ENCODE peak calls at places on chromosomes 6 and 20, in six cellular contexts. One of them, this sample, is unnamed.
A peak's percentile ranks its signal among the peaks of the same experiment; 100 is the strongest.

GRCh38 chr6:25971187-25971811 is 8.7 kb downstream of the TRIM38 start:
- DNase-seq in left ventricle myocardium superior: no peak
- DNase-seq in GM13976: no peak
- DNase-seq in ACHN: peak; percentile 84
- DNase-seq in activated CD4-positive, alpha-beta T cell treated with anti-CD3 and anti-CD28 coated beads, Interleukin-2, amount 10 ng/mL, durations not matched to agents 7 days and 5 days: no peak
- DNase-seq in KG1: no peak
- DNase-seq in this sample: peak; percentile 77

GRCh38 chr6:48074368-48074767 is 36.6 kb downstream of the PTCHD4 start:
- DNase-seq in left ventricle myocardium superior: no peak
- DNase-seq in GM13976: no peak
- DNase-seq in ACHN: no peak
- DNase-seq in activated CD4-positive, alpha-beta T cell treated with anti-CD3 and anti-CD28 coated beads, Interleukin-2, amount 10 ng/mL, durations not matched to agents 7 days and 5 days: no peak
- DNase-seq in KG1: no peak
- DNase-seq in this sample: no peak

GRCh38 chr6:149917679-149918078 is 5.2 kb downstream of the RAET1G start:
- DNase-seq in left ventricle myocardium superior: no peak
- DNase-seq in GM13976: no peak
- DNase-seq in ACHN: no peak
- DNase-seq in activated CD4-positive, alpha-beta T cell treated with anti-CD3 and anti-CD28 coated beads, Interleukin-2, amount 10 ng/mL, durations not matched to agents 7 days and 5 days: peak; percentile 3
- DNase-seq in KG1: no peak
- DNase-seq in this sample: no peak

GRCh38 chr6:104064876-104065275 is 794.8 kb downstream of the HACE1 start:
- DNase-seq in left ventricle myocardium superior: no peak
- DNase-seq in GM13976: no peak
- DNase-seq in ACHN: no peak
- DNase-seq in activated CD4-positive, alpha-beta T cell treated with anti-CD3 and anti-CD28 coated beads, Interleukin-2, amount 10 ng/mL, durations not matched to agents 7 days and 5 days: no peak
- DNase-seq in KG1: no peak
- DNase-seq in this sample: no peak

GRCh38 chr6:147949981-147950622 is 392.5 kb upstream of the SASH1 start:
- DNase-seq in left ventricle myocardium superior: no peak
- DNase-seq in GM13976: no peak
- DNase-seq in ACHN: no peak
- DNase-seq in activated CD4-positive, alpha-beta T cell treated with anti-CD3 and anti-CD28 coated beads, Interleukin-2, amount 10 ng/mL, durations not matched to agents 7 days and 5 days: no peak
- DNase-seq in KG1: no peak
- DNase-seq in this sample: no peak

GRCh38 chr20:16124911-16125776 is 448.1 kb downstream of the KIF16B start:
- DNase-seq in left ventricle myocardium superior: no peak
- DNase-seq in GM13976: no peak
- DNase-seq in ACHN: no peak
- DNase-seq in activated CD4-positive, alpha-beta T cell treated with anti-CD3 and anti-CD28 coated beads, Interleukin-2, amount 10 ng/mL, durations not matched to agents 7 days and 5 days: no peak
- DNase-seq in KG1: no peak
- DNase-seq in this sample: no peak

GRCh38 chr20:57698191-57698866 is 11.5 kb downstream of the PMEPA1 start:
- DNase-seq in left ventricle myocardium superior: no peak
- DNase-seq in GM13976: no peak
- DNase-seq in ACHN: peak; percentile 96
- DNase-seq in activated CD4-positive, alpha-beta T cell treated with anti-CD3 and anti-CD28 coated beads, Interleukin-2, amount 10 ng/mL, durations not matched to agents 7 days and 5 days: peak; percentile 39
- DNase-seq in KG1: no peak
- DNase-seq in this sample: peak; percentile 100

GRCh38 chr6:46932941-46933340 is 11.2 kb upstream of the ADGRF5 start:
- DNase-seq in left ventricle myocardium superior: no peak
- DNase-seq in GM13976: no peak
- DNase-seq in ACHN: peak; percentile 75
- DNase-seq in activated CD4-positive, alpha-beta T cell treated with anti-CD3 and anti-CD28 coated beads, Interleukin-2, amount 10 ng/mL, durations not matched to agents 7 days and 5 days: no peak
- DNase-seq in KG1: no peak
- DNase-seq in this sample: no peak

GRCh38 chr6:168348186-168348585 is 28.6 kb upstream of the DACT2 start:
- DNase-seq in left ventricle myocardium superior: no peak
- DNase-seq in GM13976: no peak
- DNase-seq in ACHN: no peak
- DNase-seq in activated CD4-positive, alpha-beta T cell treated with anti-CD3 and anti-CD28 coated beads, Interleukin-2, amount 10 ng/mL, durations not matched to agents 7 days and 5 days: no peak
- DNase-seq in KG1: no peak
- DNase-seq in this sample: no peak

GRCh38 chr20:50957276-50957675 is 1.1 kb downstream of the DPM1 start:
- DNase-seq in left ventricle myocardium superior: no peak
- DNase-seq in GM13976: no peak
- DNase-seq in ACHN: no peak
- DNase-seq in activated CD4-positive, alpha-beta T cell treated with anti-CD3 and anti-CD28 coated beads, Interleukin-2, amount 10 ng/mL, durations not matched to agents 7 days and 5 days: no peak
- DNase-seq in KG1: no peak
- DNase-seq in this sample: no peak

GRCh38 chr6:47248446-47248845 is 61.3 kb downstream of the TNFRSF21 start:
- DNase-seq in left ventricle myocardium superior: no peak
- DNase-seq in GM13976: no peak
- DNase-seq in ACHN: no peak
- DNase-seq in activated CD4-positive, alpha-beta T cell treated with anti-CD3 and anti-CD28 coated beads, Interleukin-2, amount 10 ng/mL, durations not matched to agents 7 days and 5 days: no peak
- DNase-seq in KG1: no peak
- DNase-seq in this sample: no peak

GRCh38 chr20:24952376-24953203 is 3.5 kb downstream of the CST7 start:
- DNase-seq in left ventricle myocardium superior: no peak
- DNase-seq in GM13976: peak; percentile 11
- DNase-seq in ACHN: no peak
- DNase-seq in activated CD4-positive, alpha-beta T cell treated with anti-CD3 and anti-CD28 coated beads, Interleukin-2, amount 10 ng/mL, durations not matched to agents 7 days and 5 days: peak; percentile 4
- DNase-seq in KG1: no peak
- DNase-seq in this sample: no peak

GRCh38 chr20:63968928-63969760 is 586 bp downstream of the ZNF512B start:
- DNase-seq in left ventricle myocardium superior: peak; percentile 46
- DNase-seq in GM13976: peak; percentile 55
- DNase-seq in ACHN: no peak
- DNase-seq in activated CD4-positive, alpha-beta T cell treated with anti-CD3 and anti-CD28 coated beads, Interleukin-2, amount 10 ng/mL, durations not matched to agents 7 days and 5 days: peak; percentile 40
- DNase-seq in KG1: no peak
- DNase-seq in this sample: no peak

GRCh38 chr20:11544029-11544678 is 373.5 kb upstream of the BTBD3 start:
- DNase-seq in left ventricle myocardium superior: no peak
- DNase-seq in GM13976: peak; percentile 56
- DNase-seq in ACHN: peak; percentile 77
- DNase-seq in activated CD4-positive, alpha-beta T cell treated with anti-CD3 and anti-CD28 coated beads, Interleukin-2, amount 10 ng/mL, durations not matched to agents 7 days and 5 days: peak; percentile 31
- DNase-seq in KG1: peak; percentile 55
- DNase-seq in this sample: peak; percentile 78

GRCh38 chr6:14682821-14683220 is 563.0 kb upstream of the JARID2 start:
- DNase-seq in left ventricle myocardium superior: no peak
- DNase-seq in GM13976: no peak
- DNase-seq in ACHN: no peak
- DNase-seq in activated CD4-positive, alpha-beta T cell treated with anti-CD3 and anti-CD28 coated beads, Interleukin-2, amount 10 ng/mL, durations not matched to agents 7 days and 5 days: no peak
- DNase-seq in KG1: no peak
- DNase-seq in this sample: peak; percentile 38

GRCh38 chr6:23731609-23732008 is 394.4 kb upstream of the NRSN1 start:
- DNase-seq in left ventricle myocardium superior: no peak
- DNase-seq in GM13976: no peak
- DNase-seq in ACHN: no peak
- DNase-seq in activated CD4-positive, alpha-beta T cell treated with anti-CD3 and anti-CD28 coated beads, Interleukin-2, amount 10 ng/mL, durations not matched to agents 7 days and 5 days: no peak
- DNase-seq in KG1: no peak
- DNase-seq in this sample: no peak

GRCh38 chr6:42278131-42278853 is 60.6 kb upstream of the MRPS10 start:
- DNase-seq in left ventricle myocardium superior: no peak
- DNase-seq in GM13976: no peak
- DNase-seq in ACHN: no peak
- DNase-seq in activated CD4-positive, alpha-beta T cell treated with anti-CD3 and anti-CD28 coated beads, Interleukin-2, amount 10 ng/mL, durations not matched to agents 7 days and 5 days: peak; percentile 29
- DNase-seq in KG1: no peak
- DNase-seq in this sample: peak; percentile 24

GRCh38 chr6:166433096-166433495 is 50.4 kb upstream of the MPC1 start:
- DNase-seq in left ventricle myocardium superior: no peak
- DNase-seq in GM13976: no peak
- DNase-seq in ACHN: no peak
- DNase-seq in activated CD4-positive, alpha-beta T cell treated with anti-CD3 and anti-CD28 coated beads, Interleukin-2, amount 10 ng/mL, durations not matched to agents 7 days and 5 days: no peak
- DNase-seq in KG1: no peak
- DNase-seq in this sample: no peak

GRCh38 chr6:169976301-169977081 is 225.1 kb downstream of the ERMARD start:
- DNase-seq in left ventricle myocardium superior: peak; percentile 24
- DNase-seq in GM13976: no peak
- DNase-seq in ACHN: no peak
- DNase-seq in activated CD4-positive, alpha-beta T cell treated with anti-CD3 and anti-CD28 coated beads, Interleukin-2, amount 10 ng/mL, durations not matched to agents 7 days and 5 days: no peak
- DNase-seq in KG1: no peak
- DNase-seq in this sample: peak; percentile 42

GRCh38 chr6:13953061-13953705 is 28.4 kb downstream of the RNF182 start:
- DNase-seq in left ventricle myocardium superior: no peak
- DNase-seq in GM13976: no peak
- DNase-seq in ACHN: peak; percentile 67
- DNase-seq in activated CD4-positive, alpha-beta T cell treated with anti-CD3 and anti-CD28 coated beads, Interleukin-2, amount 10 ng/mL, durations not matched to agents 7 days and 5 days: no peak
- DNase-seq in KG1: no peak
- DNase-seq in this sample: no peak

GRCh38 chr20:21520702-21521595 is 7.1 kb upstream of the NKX2-2 start:
- DNase-seq in left ventricle myocardium superior: no peak
- DNase-seq in GM13976: peak; percentile 27
- DNase-seq in ACHN: no peak
- DNase-seq in activated CD4-positive, alpha-beta T cell treated with anti-CD3 and anti-CD28 coated beads, Interleukin-2, amount 10 ng/mL, durations not matched to agents 7 days and 5 days: no peak
- DNase-seq in KG1: no peak
- DNase-seq in this sample: peak; percentile 25

GRCh38 chr20:63064745-63065711 is 58.3 kb upstream of the BHLHE23 start:
- DNase-seq in left ventricle myocardium superior: peak; percentile 14
- DNase-seq in GM13976: no peak
- DNase-seq in ACHN: no peak
- DNase-seq in activated CD4-positive, alpha-beta T cell treated with anti-CD3 and anti-CD28 coated beads, Interleukin-2, amount 10 ng/mL, durations not matched to agents 7 days and 5 days: no peak
- DNase-seq in KG1: no peak
- DNase-seq in this sample: no peak

GRCh38 chr6:140436023-140436811 is 1061.8 kb upstream of the CITED2 start:
- DNase-seq in left ventricle myocardium superior: no peak
- DNase-seq in GM13976: no peak
- DNase-seq in ACHN: no peak
- DNase-seq in activated CD4-positive, alpha-beta T cell treated with anti-CD3 and anti-CD28 coated beads, Interleukin-2, amount 10 ng/mL, durations not matched to agents 7 days and 5 days: no peak
- DNase-seq in KG1: no peak
- DNase-seq in this sample: no peak

GRCh38 chr6:163935158-163935762 is 520.7 kb downstream of the QKI start:
- DNase-seq in left ventricle myocardium superior: no peak
- DNase-seq in GM13976: no peak
- DNase-seq in ACHN: no peak
- DNase-seq in activated CD4-positive, alpha-beta T cell treated with anti-CD3 and anti-CD28 coated beads, Interleukin-2, amount 10 ng/mL, durations not matched to agents 7 days and 5 days: no peak
- DNase-seq in KG1: no peak
- DNase-seq in this sample: no peak

GRCh38 chr20:59616306-59616705 is 12.0 kb downstream of the PHACTR3 start:
- DNase-seq in left ventricle myocardium superior: no peak
- DNase-seq in GM13976: no peak
- DNase-seq in ACHN: no peak
- DNase-seq in activated CD4-positive, alpha-beta T cell treated with anti-CD3 and anti-CD28 coated beads, Interleukin-2, amount 10 ng/mL, durations not matched to agents 7 days and 5 days: no peak
- DNase-seq in KG1: no peak
- DNase-seq in this sample: no peak

GRCh38 chr20:48621256-48622078 is 206.3 kb downstream of the PREX1 start:
- DNase-seq in left ventricle myocardium superior: no peak
- DNase-seq in GM13976: peak; percentile 52
- DNase-seq in ACHN: peak; percentile 16
- DNase-seq in activated CD4-positive, alpha-beta T cell treated with anti-CD3 and anti-CD28 coated beads, Interleukin-2, amount 10 ng/mL, durations not matched to agents 7 days and 5 days: no peak
- DNase-seq in KG1: no peak
- DNase-seq in this sample: peak; percentile 79

This sample was measured in SW480.